ENCODE peak calls at places on chromosomes 11 and 22, in ten cellular contexts. A is A549; D is CD4-positive, alpha-beta T cell; E is kidney; V is Caco-2; K is K562; Q is transverse colon; T is PC-9; N is ovary; U is fibroblast of lung. J is an unnamed sample. For H3K9me3, the result is how much of the 10 kb centered on the place peaks cover.

GRCh38 chr11:26045082-26045481 is 286.8 kb upstream of the ANO3 start:
- DNase-seq in D (no peak), Q (no peak), T (no peak), A (no peak), V (no peak), U (no peak), K (no peak), N (no peak), E (no peak), J (no peak)

GRCh38 chr11:61697093-61697492 is 16.9 kb downstream of the DAGLA start:
- DNase-seq in E (peak), K (no peak), N (no peak), T (peak), Q (no peak), A (peak), V (peak), U (no peak), D (no peak), J (no peak)

GRCh38 chr11:74520316-74520715 is 26.8 kb upstream of the LIPT2 start:
- DNase-seq in D (no peak), U (no peak), K (no peak), N (no peak), E (no peak), T (no peak), V (no peak), A (no peak), Q (no peak), J (no peak)

GRCh38 chr11:587978-588380 is 11.7 kb downstream of the PHRF1 start:
- DNase-seq in K (peak), U (peak), A (peak), N (no peak), Q (no peak), E (no peak), D (peak), T (no peak), V (peak), J (no peak)

GRCh38 chr11:121520243-121521144 is 67.7 kb upstream of the SORL1-AS1 start:
- DNase-seq in V (no peak), Q (no peak), K (no peak), D (no peak), A (no peak), E (no peak), N (no peak), U (peak), T (no peak), J (no peak)

GRCh38 chr22:35231585-35232084 is 25.7 kb upstream of the HMGXB4 start:
- DNase-seq in N (peak), K (peak), V (peak), A (peak), T (peak), D (peak), U (peak), Q (peak), E (peak), J (peak)

GRCh38 chr22:49677495-49677889 is 150.2 kb downstream of the BRD1 start:
- DNase-seq in E (peak), T (no peak), A (no peak), D (no peak), N (no peak), U (no peak), V (no peak), Q (no peak), K (no peak), J (peak)

GRCh38 chr22:49963647-49964026 is 3.1 kb downstream of the PIM3 start:
- DNase-seq in U (no peak), T (no peak), K (no peak), N (peak), D (peak), A (no peak), E (no peak), Q (peak), V (no peak), J (no peak)

GRCh38 chr22:42066133-42066761 is 4.4 kb downstream of the NAGA start:
- DNase-seq in N (no peak), U (no peak), T (no peak), D (no peak), Q (no peak), A (no peak), E (peak), K (no peak), V (no peak), J (no peak)

GRCh38 chr11:58636587-58636986 is 14.1 kb downstream of the CNTF start:
- DNase-seq in K (no peak), Q (no peak), T (no peak), U (no peak), A (no peak), V (no peak), E (no peak), D (no peak), N (no peak), J (no peak)

GRCh38 chr22:36369922-36370781 is 17.6 kb downstream of the MYH9 start:
- DNase-seq in N (no peak), V (peak), T (peak), E (no peak), Q (peak), U (peak), D (no peak), K (peak), A (peak), J (peak)

GRCh38 chr11:13160302-13160701 is 117.3 kb upstream of the BMAL1 start:
- DNase-seq in V (no peak), D (no peak), E (no peak), U (no peak), A (no peak), T (no peak), N (no peak), K (no peak), Q (no peak), J (no peak)

GRCh38 chr11:134334796-134335571 is 3.2 kb downstream of the GLB1L2 start:
- DNase-seq in A (no peak), V (no peak), Q (no peak), N (no peak), E (no peak), T (peak), D (no peak), K (no peak), U (no peak), J (no peak)

GRCh38 chr22:46179748-46180147 is 29.4 kb downstream of the PPARA start:
- DNase-seq in U (no peak), K (no peak), E (no peak), T (no peak), Q (no peak), V (no peak), N (no peak), D (no peak), A (no peak), J (no peak)
- H3K9me3 ChIP-seq in U (under half), K (under half), E (under half), T (under half), Q (under half), V (under half), N (under half), D (under half), A (under half), J (under half)

GRCh38 chr22:33743756-33744155 is 176.5 kb downstream of the LARGE1 start:
- DNase-seq in U (no peak), Q (no peak), D (no peak), K (no peak), T (no peak), V (no peak), N (no peak), A (no peak), E (no peak), J (no peak)

GRCh38 chr22:33746501-33746928 is 173.8 kb downstream of the LARGE1 start:
- DNase-seq in V (no peak), Q (no peak), A (peak), T (no peak), K (no peak), D (no peak), U (no peak), N (no peak), E (no peak), J (no peak)

GRCh38 chr22:33747029-33747428 is 173.2 kb downstream of the LARGE1 start:
- DNase-seq in V (no peak), K (no peak), A (no peak), Q (no peak), N (no peak), T (no peak), E (no peak), U (no peak), D (no peak), J (no peak)

GRCh38 chr22:33747576-33748180 is 172.6 kb downstream of the LARGE1 start:
- DNase-seq in D (no peak), U (no peak), E (no peak), N (peak), V (no peak), Q (peak), A (peak), T (no peak), K (no peak), J (no peak)

GRCh38 chr22:33748714-33749113 is 171.6 kb downstream of the LARGE1 start:
- DNase-seq in Q (no peak), D (no peak), K (no peak), N (no peak), T (no peak), V (no peak), A (no peak), E (no peak), U (no peak), J (no peak)
- H3K9me3 ChIP-seq in Q (under half), D (under half), K (under half), N (under half), T (under half), V (under half), A (under half), E (under half), U (under half), J (under half)

GRCh38 chr22:25358421-25359170 is 139.2 kb downstream of the CRYBB2 start:
- DNase-seq in T (no peak), N (no peak), A (no peak), E (peak), D (no peak), K (no peak), Q (no peak), V (no peak), U (no peak), J (no peak)

GRCh38 chr22:25359601-25360261 is 140.3 kb downstream of the CRYBB2 start:
- DNase-seq in V (no peak), T (no peak), Q (no peak), A (no peak), N (no peak), K (no peak), E (peak), U (no peak), D (no peak), J (no peak)

GRCh38 chr22:25354456-25354855 is 135.0 kb downstream of the CRYBB2 start:
- DNase-seq in N (no peak), V (no peak), K (no peak), E (peak), Q (no peak), U (no peak), T (no peak), D (no peak), A (no peak), J (no peak)

GRCh38 chr22:25357606-25358420 is 138.4 kb downstream of the CRYBB2 start:
- DNase-seq in Q (no peak), T (no peak), N (no peak), A (no peak), V (no peak), K (no peak), D (no peak), U (no peak), E (peak), J (no peak)

DNA sequence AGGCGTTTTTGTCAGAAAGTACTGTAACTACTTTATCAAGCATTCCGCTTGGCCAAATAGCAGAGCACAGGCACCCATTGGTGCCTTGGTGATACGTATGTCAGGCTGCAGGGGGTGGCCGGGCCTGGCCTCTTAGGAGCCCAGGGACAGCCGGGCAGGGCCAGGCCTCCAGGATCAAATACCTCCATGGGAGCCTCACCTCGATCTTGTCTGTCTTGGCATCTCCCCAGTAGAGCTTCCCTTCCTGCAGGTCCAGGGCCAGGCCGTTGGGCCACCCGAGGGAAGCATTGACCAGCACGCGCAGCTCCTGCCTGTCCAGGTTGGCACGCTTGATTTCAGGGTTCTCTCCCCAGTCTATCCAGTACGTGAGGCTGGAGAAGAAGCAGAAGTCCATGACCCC is 137.6 kb downstream of the CRYBB2 start:
- DNase-seq in U (no peak), K (no peak), V (no peak), E (peak), Q (no peak), T (no peak), D (no peak), A (no peak), N (no peak), J (no peak)
- H3K9me3 ChIP-seq in U (under half), K (under half), V (under half), E (under half), Q (under half), T (under half), D (under half), A (under half), N (under half), J (under half)

DNA sequence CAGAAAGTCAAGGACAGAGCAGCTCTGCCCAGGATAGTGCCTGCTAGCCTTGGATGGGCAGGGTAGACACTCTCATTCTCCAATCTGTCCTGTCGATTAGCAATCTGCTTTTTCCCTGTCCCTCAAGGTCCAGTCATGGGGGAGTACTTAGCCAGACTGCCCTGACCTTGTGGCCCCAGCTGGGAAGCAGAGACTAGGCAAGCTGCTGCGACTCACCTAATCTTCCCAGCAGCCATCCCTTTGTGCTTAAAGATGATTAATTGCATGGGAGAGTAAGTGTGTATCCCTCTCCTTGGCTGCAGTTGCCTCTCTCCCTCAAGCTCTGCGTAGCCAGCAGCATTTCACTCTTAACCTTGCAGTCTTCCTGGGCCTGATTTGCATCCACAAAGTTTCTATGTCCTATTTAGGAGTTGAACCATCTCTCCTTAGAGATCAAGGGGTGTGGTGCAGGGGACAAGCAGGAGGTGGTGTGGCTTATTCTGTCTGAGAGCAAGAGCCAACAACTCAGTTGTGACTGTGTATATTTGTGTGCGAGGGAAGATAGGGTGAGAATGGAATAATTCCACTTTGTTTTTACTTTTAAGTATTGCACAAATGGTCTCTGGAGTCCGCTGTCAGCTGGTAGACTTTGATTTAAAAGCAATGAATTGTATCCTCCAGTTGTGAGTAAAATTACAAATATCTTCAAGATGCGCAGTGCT is 101.5 kb downstream of the FDX1 start:
- DNase-seq in N (no peak), Q (no peak), D (no peak), E (no peak), T (no peak), V (no peak), U (peak), K (no peak), A (no peak), J (no peak)
- H3K9me3 ChIP-seq in N (under half), Q (under half), D (under half), E (under half), T (under half), V (under half), U (under half), K (under half), A (under half), J (under half)

DNA sequence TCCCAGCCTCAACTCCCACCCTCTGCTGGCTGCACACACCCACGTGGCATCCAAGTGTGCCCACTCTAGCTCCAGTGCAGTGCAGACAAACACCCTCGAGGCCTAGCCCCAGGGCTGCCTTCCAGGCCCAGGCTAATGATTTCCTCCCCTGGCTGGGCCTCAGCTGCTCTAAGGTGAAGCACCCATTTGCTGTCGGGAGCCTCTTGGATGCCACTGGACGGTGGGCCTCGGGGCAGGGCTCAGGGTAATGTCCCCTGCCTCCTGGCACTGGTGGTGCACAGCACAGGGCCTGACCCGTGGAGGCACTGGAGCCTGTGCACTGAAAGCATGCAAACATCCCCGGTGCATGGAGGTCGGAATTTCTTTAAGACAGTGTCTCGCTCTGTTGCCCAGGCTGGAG is 635.2 kb downstream of the TBC1D22A start:
- DNase-seq in E (no peak), T (no peak), U (no peak), V (no peak), K (no peak), D (no peak), N (no peak), A (no peak), Q (no peak), J (no peak)
- H3K9me3 ChIP-seq in E (under half), T (under half), U (under half), V (under half), K (under half), D (under half), N (under half), A (under half), Q (under half), J (under half)

GRCh38 chr22:47632646-47633045 is 870.2 kb downstream of the TBC1D22A start:
- DNase-seq in T (no peak), V (no peak), U (no peak), E (no peak), A (no peak), D (no peak), K (no peak), N (no peak), Q (no peak), J (no peak)

GRCh38 chr22:47633111-47633510 is 870.7 kb downstream of the TBC1D22A start:
- DNase-seq in K (no peak), E (no peak), N (no peak), Q (no peak), A (no peak), V (no peak), T (no peak), U (no peak), D (no peak), J (no peak)

GRCh38 chr22:47630741-47631534 is 868.5 kb downstream of the TBC1D22A start:
- DNase-seq in V (no peak), T (no peak), A (no peak), D (no peak), Q (no peak), E (peak), K (no peak), N (no peak), U (no peak), J (no peak)

GRCh38 chr22:47629791-47630655 is 867.6 kb downstream of the TBC1D22A start:
- DNase-seq in A (no peak), U (no peak), K (no peak), D (no peak), T (no peak), N (no peak), E (no peak), V (no peak), Q (no peak), J (no peak)

GRCh38 chr22:47631571-47632102 is 869.2 kb downstream of the TBC1D22A start:
- DNase-seq in A (no peak), E (no peak), V (peak), N (no peak), D (no peak), U (no peak), Q (no peak), T (peak), K (peak), J (no peak)
- H3K9me3 ChIP-seq in A (under half), E (under half), V (under half), N (under half), D (under half), U (under half), Q (under half), T (under half), K (under half), J (under half)

GRCh38 chr11:130813196-130813595 is 103.1 kb downstream of the SNX19 start:
- DNase-seq in K (no peak), N (no peak), E (no peak), D (no peak), Q (no peak), T (no peak), U (no peak), A (no peak), V (no peak), J (no peak)
- H3K9me3 ChIP-seq in K (under half), N (under half), E (under half), D (under half), Q (under half), T (under half), U (under half), A (under half), V (under half), J (under half)

J was measured in SJSA1.